ENCODE peak calls at places on chromosome 18, in nine cellular contexts. Q, J, T, X, H, Y, E, V and W are unnamed samples.

GRCh38 chr18:72866901-72867701 is 686 bp downstream of the NETO1 start:
- DNase-seq in Q (peak; percentile 77), J (peak; percentile 47), T (peak; percentile 71), X (no peak), H (no peak), Y (peak; percentile 36), E (peak; percentile 9), V (peak; percentile 46), W (no peak)

GRCh38 chr18:77203851-77204250 is 45.8 kb upstream of the GALR1 start:
- DNase-seq in Q (no peak), J (no peak), T (no peak), X (no peak), H (no peak), Y (no peak), E (no peak), V (no peak), W (no peak)

GRCh38 chr18:6731197-6731596 is 1.7 kb downstream of the ARHGAP28 start:
- DNase-seq in Q (no peak), J (no peak), T (no peak), X (no peak), H (no peak), Y (no peak), E (peak; percentile 86), V (no peak), W (no peak)

GRCh38 chr18:10965104-10965503 is 184.3 kb downstream of the PIEZO2 start:
- DNase-seq in Q (no peak), J (no peak), T (no peak), X (no peak), H (no peak), Y (no peak), E (peak; percentile 57), V (no peak), W (no peak)

GRCh38 chr18:1020731-1021344 is 116.2 kb downstream of the ADCYAP1 start:
- DNase-seq in Q (no peak), J (no peak), T (no peak), X (no peak), H (no peak), Y (no peak), E (no peak), V (no peak), W (no peak)

GRCh38 chr18:28594034-28594433 is 417.1 kb upstream of the CDH2 start:
- DNase-seq in Q (no peak), J (no peak), T (no peak), X (no peak), H (peak; percentile 3), Y (no peak), E (no peak), V (no peak), W (no peak)

GRCh38 chr18:70044626-70045025 is 97.0 kb upstream of the CD226 start:
- DNase-seq in Q (no peak), J (no peak), T (no peak), X (no peak), H (peak; percentile 37), Y (no peak), E (peak; percentile 98), V (no peak), W (no peak)

GRCh38 chr18:69617888-69618287 is 217.2 kb downstream of the DOK6 start:
- DNase-seq in Q (no peak), J (no peak), T (no peak), X (no peak), H (no peak), Y (no peak), E (peak; percentile 60), V (no peak), W (no peak)

GRCh38 chr18:31598021-31598805 is 6.5 kb downstream of the TTR start:
- DNase-seq in Q (no peak), J (no peak), T (no peak), X (no peak), H (no peak), Y (no peak), E (no peak), V (no peak), W (no peak)

GRCh38 chr18:23641937-23642666 is 20.6 kb downstream of the ANKRD29 start:
- DNase-seq in Q (no peak), J (no peak), T (no peak), X (no peak), H (no peak), Y (no peak), E (no peak), V (no peak), W (no peak)

GRCh38 chr18:23643815-23644214 is 18.9 kb downstream of the ANKRD29 start:
- DNase-seq in Q (no peak), J (no peak), T (no peak), X (no peak), H (no peak), Y (no peak), E (no peak), V (no peak), W (no peak)

GRCh38 chr18:23636041-23636399 is 26.7 kb downstream of the ANKRD29 start:
- DNase-seq in Q (no peak), J (no peak), T (no peak), X (no peak), H (no peak), Y (no peak), E (no peak), V (no peak), W (no peak)

GRCh38 chr18:23641143-23641720 is 21.5 kb downstream of the ANKRD29 start:
- DNase-seq in Q (no peak), J (no peak), T (no peak), X (no peak), H (no peak), Y (no peak), E (no peak), V (no peak), W (no peak)

DNA sequence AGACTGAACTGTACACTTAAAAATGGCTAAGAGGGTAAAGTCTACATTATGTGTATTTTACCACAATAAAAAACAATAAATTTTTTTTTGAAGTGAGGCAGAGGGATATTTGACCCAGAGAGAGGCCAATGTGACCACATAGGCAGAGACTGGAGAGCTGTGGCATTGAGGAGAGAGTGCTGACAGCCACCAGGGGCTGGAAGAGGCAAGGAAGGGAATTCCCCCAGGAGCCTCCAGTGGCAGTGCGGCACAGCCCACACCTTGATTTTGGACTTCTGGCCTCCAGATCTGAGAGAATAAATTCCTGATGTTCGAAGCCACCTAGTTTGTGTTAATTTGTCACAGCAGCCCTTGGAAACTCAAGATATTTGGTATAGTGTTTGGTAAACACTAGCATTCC is 22.7 kb downstream of the ANKRD29 start:
- DNase-seq in Q (no peak), J (no peak), T (no peak), X (no peak), H (no peak), Y (no peak), E (no peak), V (no peak), W (no peak)
- TF ChIP-seq CTCF in Q (no peak), J (no peak), T (no peak), X (no peak), H (no peak), Y (no peak), E (peak; percentile 51), V (no peak), W (no peak)

DNA sequence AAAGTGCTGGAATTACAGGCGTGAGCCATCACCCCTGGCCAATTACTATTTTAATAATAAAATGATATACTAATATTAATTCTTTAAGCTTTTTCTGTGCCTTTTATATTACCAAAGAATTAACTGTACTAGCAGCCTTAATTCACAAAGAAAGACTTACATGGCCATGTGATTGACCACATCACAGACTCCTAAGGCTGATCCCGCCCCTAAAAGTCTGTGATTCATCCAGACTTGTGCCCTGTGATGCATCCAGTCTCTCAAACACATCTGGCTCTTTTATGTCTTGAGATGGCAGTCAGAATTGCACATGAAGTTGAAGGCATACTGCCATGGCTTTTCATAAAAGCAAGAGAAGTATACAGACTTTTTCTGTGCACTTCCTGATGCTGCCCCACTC is 91.7 kb downstream of the DTNA start:
- DNase-seq in Q (no peak), J (no peak), T (no peak), X (no peak), H (no peak), Y (no peak), E (peak; percentile 76), V (no peak), W (no peak)
- TF ChIP-seq CTCF in Q (no peak), J (no peak), T (no peak), X (no peak), H (no peak), Y (no peak), E (no peak), V (no peak), W (no peak)

GRCh38 chr18:78974115-78974740 is 5.4 kb upstream of the SALL3 start:
- DNase-seq in Q (no peak), J (peak; percentile 81), T (no peak), X (no peak), H (no peak), Y (no peak), E (no peak), V (peak; percentile 58), W (no peak)

GRCh38 chr18:78971511-78972245 is 7.9 kb upstream of the SALL3 start:
- DNase-seq in Q (no peak), J (no peak), T (no peak), X (no peak), H (no peak), Y (no peak), E (no peak), V (no peak), W (no peak)

GRCh38 chr18:78973357-78974083 is 6.1 kb upstream of the SALL3 start:
- DNase-seq in Q (no peak), J (no peak), T (no peak), X (no peak), H (no peak), Y (no peak), E (no peak), V (no peak), W (no peak)

GRCh38 chr18:78972385-78972918 is 7.2 kb upstream of the SALL3 start:
- DNase-seq in Q (no peak), J (no peak), T (no peak), X (no peak), H (no peak), Y (no peak), E (no peak), V (no peak), W (no peak)

GRCh38 chr18:78972930-78973331 is 6.7 kb upstream of the SALL3 start:
- DNase-seq in Q (no peak), J (no peak), T (no peak), X (no peak), H (no peak), Y (no peak), E (no peak), V (no peak), W (no peak)
- TF ChIP-seq CTCF in Q (no peak), J (no peak), T (no peak), X (no peak), H (no peak), Y (no peak), E (no peak), V (no peak), W (no peak)

DNA sequence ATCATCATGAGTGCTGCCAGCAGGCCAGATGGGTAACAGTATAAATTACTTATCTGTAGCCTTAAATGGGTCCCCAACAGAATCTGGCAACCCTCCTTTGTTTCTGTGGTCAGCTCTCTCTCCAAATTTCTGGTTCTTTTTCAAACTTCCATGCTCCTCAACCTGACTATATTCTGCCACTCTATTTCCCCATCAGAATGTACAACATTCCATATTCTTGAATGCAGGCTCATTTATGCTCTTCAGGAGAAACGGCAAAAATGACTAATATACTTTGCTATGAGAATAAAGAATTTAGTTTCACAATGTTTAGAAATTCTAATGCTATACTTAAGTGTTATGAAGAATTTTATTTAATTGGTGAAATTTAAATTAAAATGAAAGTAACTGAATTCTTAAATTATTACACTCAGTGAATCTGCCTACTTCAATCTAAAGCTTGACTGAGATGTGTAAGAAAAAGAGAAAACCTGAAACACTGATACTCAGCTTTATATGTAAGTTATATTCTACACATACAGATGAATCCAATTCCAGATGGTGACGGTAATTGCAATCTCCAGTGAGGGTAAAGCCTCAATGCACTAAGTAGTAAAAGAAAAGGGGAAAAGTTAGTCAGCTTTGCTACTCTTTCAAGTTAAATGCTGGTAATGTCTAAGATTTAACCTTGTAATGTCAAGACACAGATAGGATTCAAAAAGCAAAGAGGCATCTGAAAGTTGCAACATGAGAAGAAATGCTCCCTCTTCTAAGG is 24.7 kb downstream of the LPIN2 start:
- DNase-seq in Q (no peak), J (no peak), T (no peak), X (no peak), H (no peak), Y (no peak), E (peak; percentile 85), V (no peak), W (no peak)
- TF ChIP-seq CTCF in Q (no peak), J (no peak), T (no peak), X (no peak), H (no peak), Y (no peak), E (no peak), V (no peak), W (no peak)